ENCODE peak calls at places on chromosome 16, in five cellular contexts. L, X, S, Q and J are unnamed samples.

GRCh38 chr16:7209598-7209997 is 123.0 kb upstream of the RBFOX1 start:
- DNase-seq in L (no peak), X (no peak), S (no peak), Q (no peak), J (no peak)

GRCh38 chr16:79994413-79994812 is 393.9 kb upstream of the MAF start:
- DNase-seq in L (no peak), X (no peak), S (no peak), Q (no peak), J (no peak)

GRCh38 chr16:1823821-1824220 is 2.8 kb downstream of the HAGH start:
- DNase-seq in L (peak; percentile 21), X (no peak), S (no peak), Q (no peak), J (no peak)

GRCh38 chr16:4062212-4062802 is 53.9 kb downstream of the ADCY9 start:
- DNase-seq in L (no peak), X (no peak), S (no peak), Q (no peak), J (no peak)

GRCh38 chr16:2985893-2986355 is 5.7 kb upstream of the PKMYT1 start:
- DNase-seq in L (no peak), X (no peak), S (no peak), Q (peak; percentile 83), J (no peak)

GRCh38 chr16:585351-585750 is 4.5 kb upstream of the RAB40C start:
- DNase-seq in L (no peak), X (no peak), S (no peak), Q (no peak), J (no peak)

GRCh38 chr16:1413684-1414531 is 596 bp downstream of the UNKL start:
- DNase-seq in L (no peak), X (no peak), S (peak; percentile 14), Q (no peak), J (peak; percentile 65)

GRCh38 chr16:71626858-71627213 is 852 bp downstream of the MARVELD3 start:
- DNase-seq in L (no peak), X (no peak), S (no peak), Q (no peak), J (no peak)

GRCh38 chr16:55678061-55678935 is 22.5 kb downstream of the SLC6A2 start:
- DNase-seq in L (no peak), X (no peak), S (no peak), Q (no peak), J (no peak)

GRCh38 chr16:27305342-27305741 is 8.4 kb upstream of the IL4R start:
- DNase-seq in L (no peak), X (no peak), S (no peak), Q (no peak), J (no peak)

GRCh38 chr16:66502020-66502913 is 47.7 kb downstream of the TK2 start:
- DNase-seq in L (no peak), X (no peak), S (no peak), Q (peak; percentile 75), J (no peak)

GRCh38 chr16:2484898-2485508 is 10.1 kb downstream of the TBC1D24 start:
- DNase-seq in L (no peak), X (no peak), S (no peak), Q (no peak), J (no peak)

GRCh38 chr16:19886061-19886792 is 1.6 kb upstream of the GPRC5B start:
- DNase-seq in L (peak; percentile 54), X (peak; percentile 43), S (peak; percentile 62), Q (peak; percentile 84), J (peak; percentile 75)

GRCh38 chr16:84332975-84333684 is 35.2 kb upstream of the ATP2C2 start:
- DNase-seq in L (no peak), X (no peak), S (no peak), Q (no peak), J (no peak)

GRCh38 chr16:974606-975312 is 4.0 kb upstream of the LMF1 start:
- DNase-seq in L (no peak), X (no peak), S (no peak), Q (no peak), J (no peak)

GRCh38 chr16:21101631-21102420 is 48.8 kb downstream of the DNAH3 start:
- DNase-seq in L (no peak), X (no peak), S (no peak), Q (no peak), J (no peak)

GRCh38 chr16:51767564-51767963 is 616.5 kb upstream of the SALL1 start:
- DNase-seq in L (no peak), X (no peak), S (no peak), Q (no peak), J (no peak)

GRCh38 chr16:15598648-15599190 is 44.2 kb downstream of the MARF1 start:
- DNase-seq in L (no peak), X (no peak), S (no peak), Q (no peak), J (peak; percentile 27)

GRCh38 chr16:9008335-9009260 is 44.9 kb upstream of the USP7 start:
- DNase-seq in L (no peak), X (peak; percentile 68), S (peak; percentile 7), Q (peak; percentile 84), J (peak; percentile 70)

GRCh38 chr16:89322381-89323119 is 105.0 kb downstream of the ZNF778 start:
- DNase-seq in L (peak; percentile 65), X (no peak), S (peak; percentile 69), Q (no peak), J (no peak)

GRCh38 chr16:1532771-1533170 is 695 bp upstream of the TMEM204 start:
- DNase-seq in L (no peak), X (no peak), S (no peak), Q (no peak), J (no peak)

GRCh38 chr16:73737637-73738036 is 559.0 kb upstream of the PSMD7 start:
- DNase-seq in L (no peak), X (no peak), S (no peak), Q (no peak), J (no peak)